ENCODE peak calls at places on chromosomes 2 and 18, in six cellular contexts. One of them, this sample, is unnamed. For H3K4me1 and H3K27me3, the result is how much of the 10 kb centered on the place peaks cover.

GRCh38 chr18:58400337-58400885 is 228.5 kb downstream of the ALPK2 start:
- DNase-seq in stomach: no peak
- DNase-seq in ovary: no peak
- DNase-seq in HepG2: no peak
- DNase-seq in H1: no peak
- DNase-seq in transverse colon: no peak
- DNase-seq in this sample: no peak

GRCh38 chr2:165791811-165792454 is 2.1 kb downstream of the GALNT3 start:
- DNase-seq in stomach: no peak
- DNase-seq in ovary: no peak
- DNase-seq in HepG2: no peak
- DNase-seq in H1: no peak
- DNase-seq in transverse colon: no peak
- DNase-seq in this sample: no peak

GRCh38 chr2:121177905-121178304 is 107.1 kb downstream of the TFCP2L1 start:
- DNase-seq in stomach: no peak
- DNase-seq in ovary: no peak
- DNase-seq in HepG2: no peak
- DNase-seq in H1: no peak
- DNase-seq in transverse colon: no peak
- DNase-seq in this sample: no peak

GRCh38 chr2:43174368-43175186 is 51.8 kb downstream of the ZFP36L2 start:
- DNase-seq in stomach: peak
- DNase-seq in ovary: no peak
- DNase-seq in HepG2: no peak
- DNase-seq in H1: no peak
- DNase-seq in transverse colon: peak
- DNase-seq in this sample: no peak

GRCh38 chr18:73120626-73121025 is 252.8 kb upstream of the NETO1 start:
- DNase-seq in stomach: no peak
- DNase-seq in ovary: no peak
- DNase-seq in HepG2: no peak
- DNase-seq in H1: no peak
- DNase-seq in transverse colon: no peak
- DNase-seq in this sample: no peak

GRCh38 chr2:128317186-128317897 is 1.3 kb downstream of the HS6ST1 start:
- DNase-seq in stomach: peak
- DNase-seq in ovary: peak
- DNase-seq in HepG2: peak
- DNase-seq in H1: peak
- DNase-seq in transverse colon: peak
- DNase-seq in this sample: peak

GRCh38 chr18:74457743-74458465 is 796 bp upstream of the DIPK1C start:
- DNase-seq in stomach: no peak
- DNase-seq in ovary: no peak
- DNase-seq in HepG2: no peak
- DNase-seq in H1: no peak
- DNase-seq in transverse colon: no peak
- DNase-seq in this sample: no peak

GRCh38 chr2:220663065-220663464 is 909.0 kb downstream of the EPHA4 start:
- DNase-seq in stomach: no peak
- DNase-seq in ovary: no peak
- DNase-seq in HepG2: no peak
- DNase-seq in H1: no peak
- DNase-seq in transverse colon: no peak
- DNase-seq in this sample: no peak

GRCh38 chr2:240467149-240467642 is 31.7 kb downstream of the GPC1 start:
- DNase-seq in stomach: peak
- DNase-seq in ovary: peak
- DNase-seq in HepG2: no peak
- DNase-seq in H1: no peak
- DNase-seq in transverse colon: peak
- DNase-seq in this sample: peak

GRCh38 chr18:5285326-5285725 is 10.2 kb downstream of the ZBTB14 start:
- DNase-seq in stomach: no peak
- DNase-seq in ovary: no peak
- DNase-seq in HepG2: no peak
- DNase-seq in H1: no peak
- DNase-seq in transverse colon: no peak
- DNase-seq in this sample: no peak

GRCh38 chr2:224532931-224533330 is 52.2 kb downstream of the CUL3 start:
- DNase-seq in stomach: no peak
- DNase-seq in ovary: no peak
- DNase-seq in HepG2: no peak
- DNase-seq in H1: no peak
- DNase-seq in transverse colon: no peak
- DNase-seq in this sample: no peak

GRCh38 chr2:45169339-45170190 is 160.3 kb upstream of the SIX2 start:
- DNase-seq in stomach: no peak
- DNase-seq in ovary: no peak
- DNase-seq in HepG2: no peak
- DNase-seq in H1: peak
- DNase-seq in transverse colon: no peak
- DNase-seq in this sample: no peak

GRCh38 chr2:217467331-217467730 is 535.5 kb downstream of the TNS1 start:
- DNase-seq in stomach: no peak
- DNase-seq in ovary: peak
- DNase-seq in HepG2: no peak
- DNase-seq in H1: no peak
- DNase-seq in transverse colon: no peak
- DNase-seq in this sample: no peak

GRCh38 chr2:119431976-119432881 is 575 bp downstream of the TMEM37 start:
- DNase-seq in stomach: peak
- DNase-seq in ovary: peak
- DNase-seq in HepG2: no peak
- DNase-seq in H1: peak
- DNase-seq in transverse colon: peak
- DNase-seq in this sample: peak

GRCh38 chr18:21448301-21448700 is 152.2 kb downstream of the ESCO1 start:
- DNase-seq in stomach: no peak
- DNase-seq in ovary: no peak
- DNase-seq in HepG2: no peak
- DNase-seq in H1: no peak
- DNase-seq in transverse colon: no peak
- DNase-seq in this sample: no peak

GRCh38 chr18:51666717-51667320 is 469.3 kb upstream of the MEX3C start:
- DNase-seq in stomach: peak
- DNase-seq in ovary: peak
- DNase-seq in HepG2: no peak
- DNase-seq in H1: no peak
- DNase-seq in transverse colon: no peak
- DNase-seq in this sample: peak

GRCh38 chr2:62705859-62706720 is 577 bp downstream of the EHBP1 start:
- DNase-seq in stomach: peak
- DNase-seq in ovary: peak
- DNase-seq in HepG2: peak
- DNase-seq in H1: peak
- DNase-seq in transverse colon: peak
- DNase-seq in this sample: peak

GRCh38 chr18:37316468-37316867 is 249.1 kb downstream of the CELF4 start:
- DNase-seq in stomach: no peak
- DNase-seq in ovary: no peak
- DNase-seq in HepG2: no peak
- DNase-seq in H1: no peak
- DNase-seq in transverse colon: no peak
- DNase-seq in this sample: no peak

GRCh38 chr2:1986166-1986565 is 241.9 kb upstream of the PXDN start:
- DNase-seq in stomach: no peak
- DNase-seq in ovary: no peak
- DNase-seq in HepG2: no peak
- DNase-seq in H1: no peak
- DNase-seq in transverse colon: no peak
- DNase-seq in this sample: no peak

GRCh38 chr18:8858888-8859511 is 153.6 kb downstream of the MTCL1 start:
- DNase-seq in stomach: no peak
- DNase-seq in ovary: no peak
- DNase-seq in HepG2: no peak
- DNase-seq in H1: no peak
- DNase-seq in transverse colon: no peak
- DNase-seq in this sample: no peak

GRCh38 chr2:239290618-239291504 is 110.0 kb downstream of the HDAC4 start:
- DNase-seq in stomach: no peak
- DNase-seq in ovary: no peak
- DNase-seq in HepG2: no peak
- DNase-seq in H1: no peak
- DNase-seq in transverse colon: peak
- DNase-seq in this sample: peak

GRCh38 chr2:44360749-44361329 is 455 bp downstream of the PREPL start:
- DNase-seq in stomach: no peak
- DNase-seq in ovary: peak
- DNase-seq in HepG2: peak
- DNase-seq in H1: no peak
- DNase-seq in transverse colon: no peak
- DNase-seq in this sample: no peak

GRCh38 chr18:3286165-3286564 is 24.2 kb downstream of the MYL12B start:
- DNase-seq in stomach: no peak
- DNase-seq in ovary: no peak
- DNase-seq in HepG2: no peak
- DNase-seq in H1: no peak
- DNase-seq in transverse colon: no peak
- DNase-seq in this sample: no peak

GRCh38 chr2:53515435-53516332 is 251.9 kb upstream of the CHAC2 start:
- DNase-seq in stomach: no peak
- DNase-seq in ovary: no peak
- DNase-seq in HepG2: no peak
- DNase-seq in H1: no peak
- DNase-seq in transverse colon: no peak
- DNase-seq in this sample: no peak

GRCh38 chr2:241218131-241219029 is 29.9 kb downstream of the ANO7 start:
- DNase-seq in stomach: peak
- DNase-seq in ovary: peak
- DNase-seq in HepG2: peak
- DNase-seq in H1: peak
- DNase-seq in transverse colon: peak
- DNase-seq in this sample: no peak

GRCh38 chr2:119846021-119846420 is 86.3 kb downstream of the PTPN4 start:
- DNase-seq in stomach: no peak
- DNase-seq in ovary: no peak
- DNase-seq in HepG2: no peak
- DNase-seq in H1: no peak
- DNase-seq in transverse colon: no peak
- DNase-seq in this sample: no peak

GRCh38 chr18:22171263-22171838 is 2.0 kb downstream of the GATA6 start:
- DNase-seq in stomach: no peak
- DNase-seq in ovary: no peak
- DNase-seq in HepG2: no peak
- DNase-seq in H1: peak
- DNase-seq in transverse colon: no peak
- DNase-seq in this sample: no peak

GRCh38 chr18:75624836-75625235 is 197.3 kb upstream of the SMIM21 start:
- DNase-seq in stomach: no peak
- DNase-seq in ovary: no peak
- DNase-seq in HepG2: no peak
- DNase-seq in H1: no peak
- DNase-seq in transverse colon: no peak
- DNase-seq in this sample: no peak

GRCh38 chr2:96259497-96259921 is 6.3 kb downstream of the TMEM127 start:
- DNase-seq in stomach: peak
- DNase-seq in ovary: peak
- DNase-seq in HepG2: peak
- DNase-seq in H1: no peak
- DNase-seq in transverse colon: peak
- DNase-seq in this sample: peak
- H3K4me1 ChIP-seq in stomach: half or more
- H3K4me1 ChIP-seq in ovary: under half
- H3K4me1 ChIP-seq in HepG2: half or more
- H3K4me1 ChIP-seq in H1: under half
- H3K4me1 ChIP-seq in transverse colon: under half
- H3K4me1 ChIP-seq in this sample: under half

GRCh38 chr2:10407432-10407831 is 40.7 kb downstream of the ODC1 start:
- DNase-seq in stomach: no peak
- DNase-seq in ovary: no peak
- DNase-seq in HepG2: no peak
- DNase-seq in H1: no peak
- DNase-seq in transverse colon: no peak
- DNase-seq in this sample: no peak
- H3K27me3 ChIP-seq in stomach: under half
- H3K27me3 ChIP-seq in ovary: under half
- H3K27me3 ChIP-seq in HepG2: under half
- H3K27me3 ChIP-seq in H1: under half
- H3K27me3 ChIP-seq in transverse colon: under half
- H3K27me3 ChIP-seq in this sample: under half

GRCh38 chr18:54807303-54807702 is 21.0 kb upstream of the RAB27B start:
- DNase-seq in stomach: no peak
- DNase-seq in ovary: no peak
- DNase-seq in HepG2: no peak
- DNase-seq in H1: no peak
- DNase-seq in transverse colon: no peak
- DNase-seq in this sample: no peak

GRCh38 chr18:54802686-54803395 is 25.4 kb upstream of the RAB27B start:
- DNase-seq in stomach: no peak
- DNase-seq in ovary: no peak
- DNase-seq in HepG2: no peak
- DNase-seq in H1: no peak
- DNase-seq in transverse colon: no peak
- DNase-seq in this sample: no peak

GRCh38 chr18:54806526-54806925 is 21.8 kb upstream of the RAB27B start:
- DNase-seq in stomach: no peak
- DNase-seq in ovary: no peak
- DNase-seq in HepG2: no peak
- DNase-seq in H1: no peak
- DNase-seq in transverse colon: no peak
- DNase-seq in this sample: no peak

GRCh38 chr18:54802178-54802577 is 26.1 kb upstream of the RAB27B start:
- DNase-seq in stomach: no peak
- DNase-seq in ovary: no peak
- DNase-seq in HepG2: peak
- DNase-seq in H1: no peak
- DNase-seq in transverse colon: no peak
- DNase-seq in this sample: no peak

GRCh38 chr18:54805571-54806334 is 22.5 kb upstream of the RAB27B start:
- DNase-seq in stomach: no peak
- DNase-seq in ovary: no peak
- DNase-seq in HepG2: peak
- DNase-seq in H1: no peak
- DNase-seq in transverse colon: no peak
- DNase-seq in this sample: no peak
- TF ChIP-seq EP300 in stomach: no peak
- TF ChIP-seq EP300 in ovary: no peak
- TF ChIP-seq EP300 in HepG2: no peak
- TF ChIP-seq EP300 in H1: no peak
- TF ChIP-seq EP300 in transverse colon: no peak
- TF ChIP-seq EP300 in this sample: no peak

GRCh38 chr2:36597532-36598377 is at the start of gene FEZ2:
- DNase-seq in stomach: peak
- DNase-seq in ovary: peak
- DNase-seq in HepG2: peak
- DNase-seq in H1: peak
- DNase-seq in transverse colon: peak
- DNase-seq in this sample: peak
- H3K4me1 ChIP-seq in stomach: under half
- H3K4me1 ChIP-seq in ovary: under half
- H3K4me1 ChIP-seq in HepG2: under half
- H3K4me1 ChIP-seq in H1: under half
- H3K4me1 ChIP-seq in transverse colon: under half
- H3K4me1 ChIP-seq in this sample: under half